ENCODE peak calls at places on chromosomes 16 and 17, in four cellular contexts. T, M, X and I are unnamed samples.

GRCh38 chr17:77375917-77376651 is 235.3 kb downstream of the SEC14L1 start:
- DNase-seq in T (peak), M (peak), X (no peak), I (peak)

GRCh38 chr16:2904922-2905240 is 6.8 kb upstream of the FLYWCH1 start:
- DNase-seq in T (no peak), M (no peak), X (no peak), I (no peak)

GRCh38 chr17:63647065-63647725 is 25.0 kb downstream of the MAP3K3 start:
- DNase-seq in T (no peak), M (peak), X (no peak), I (peak)

GRCh38 chr16:65781363-65781762 is 585.1 kb upstream of the CDH5 start:
- DNase-seq in T (no peak), M (no peak), X (no peak), I (peak)

GRCh38 chr16:87138316-87138715 is 178.9 kb downstream of the C16orf95 start:
- DNase-seq in T (no peak), M (no peak), X (no peak), I (no peak)

GRCh38 chr16:2194852-2195315 is 1.5 kb downstream of the CASKIN1 start:
- DNase-seq in T (peak), M (peak), X (peak), I (peak)

GRCh38 chr16:3023415-3023668 is 400 bp downstream of the HCFC1R1 start:
- DNase-seq in T (no peak), M (peak), X (no peak), I (peak)

GRCh38 chr17:75843577-75844529 is at the start of gene UNC13D:
- DNase-seq in T (peak), M (no peak), X (no peak), I (no peak)

GRCh38 chr17:13114601-13115024 is 96.8 kb upstream of the ELAC2 start:
- DNase-seq in T (peak), M (peak), X (peak), I (peak)

GRCh38 chr16:9775994-9776393 is 406.2 kb downstream of the GRIN2A start:
- DNase-seq in T (no peak), M (no peak), X (no peak), I (no peak)

GRCh38 chr17:62832405-62832804 is 24.3 kb upstream of the MARCHF10 start:
- DNase-seq in T (no peak), M (no peak), X (no peak), I (no peak)

GRCh38 chr17:6463616-6464445 is 19.6 kb downstream of the PIMREG start:
- DNase-seq in T (no peak), M (no peak), X (no peak), I (no peak)

GRCh38 chr17:13600475-13601316 is 1.0 kb downstream of the HS3ST3A1 start:
- DNase-seq in T (peak), M (no peak), X (no peak), I (no peak)

GRCh38 chr16:17768257-17768656 is 297.5 kb upstream of the XYLT1 start:
- DNase-seq in T (no peak), M (peak), X (no peak), I (peak)

GRCh38 chr16:35440875-35441274 is 1981.5 kb downstream of the TP53TG3F start:
- DNase-seq in T (no peak), M (no peak), X (no peak), I (no peak)

GRCh38 chr17:13031718-13032350 is 14.0 kb upstream of the ELAC2 start:
- DNase-seq in T (peak), M (peak), X (peak), I (peak)

GRCh38 chr17:21014498-21014897 is 28.3 kb downstream of the USP22 start:
- DNase-seq in T (no peak), M (no peak), X (no peak), I (no peak)

GRCh38 chr16:73082608-73083007 is 34.7 kb upstream of the ZFHX3 start:
- DNase-seq in T (no peak), M (peak), X (peak), I (peak)

GRCh38 chr16:389317-389716 is 7.5 kb upstream of the PGAP6 start:
- DNase-seq in T (no peak), M (no peak), X (no peak), I (no peak)

GRCh38 chr16:67645397-67646121 is 615 bp downstream of the CARMIL2 start:
- DNase-seq in T (no peak), M (no peak), X (no peak), I (no peak)

GRCh38 chr17:68460096-68460495 is 2.8 kb upstream of the WIPI1 start:
- DNase-seq in T (no peak), M (no peak), X (no peak), I (no peak)

GRCh38 chr16:23952128-23953041 is 116.6 kb downstream of the PRKCB start:
- DNase-seq in T (no peak), M (no peak), X (no peak), I (no peak)

GRCh38 chr16:27772093-27772820 is 222.3 kb downstream of the KATNIP start:
- DNase-seq in T (no peak), M (no peak), X (no peak), I (no peak)

GRCh38 chr17:61466246-61466645 is 14.0 kb downstream of the TBX4 start:
- DNase-seq in T (no peak), M (no peak), X (no peak), I (no peak)

GRCh38 chr17:29238133-29238850 is 8.4 kb upstream of the CRYBA1 start:
- DNase-seq in T (no peak), M (peak), X (no peak), I (peak)

GRCh38 chr16:61923629-61924028 is 112.6 kb downstream of the CDH8 start:
- DNase-seq in T (no peak), M (no peak), X (no peak), I (no peak)

GRCh38 chr16:80280557-80280956 is 260.2 kb upstream of the DYNLRB2 start:
- DNase-seq in T (no peak), M (no peak), X (no peak), I (no peak)

GRCh38 chr17:39194089-39194984 is 3.1 kb downstream of the CACNB1 start:
- DNase-seq in T (peak), M (peak), X (peak), I (peak)

GRCh38 chr17:18225562-18226283 is at the start of gene LLGL1:
- DNase-seq in T (no peak), M (no peak), X (no peak), I (no peak)

GRCh38 chr17:30117548-30118155 is 1.0 kb downstream of the NSRP1 start:
- DNase-seq in T (no peak), M (peak), X (no peak), I (peak)

GRCh38 chr16:50025544-50025931 is 513 bp downstream of the CNEP1R1 start:
- DNase-seq in T (no peak), M (no peak), X (no peak), I (peak)

GRCh38 chr17:35069311-35069710 is 5.8 kb upstream of the RFFL start:
- DNase-seq in T (no peak), M (peak), X (no peak), I (peak)

GRCh38 chr17:18025596-18026407 is 13.2 kb downstream of the ATPAF2 start:
- DNase-seq in T (no peak), M (peak), X (no peak), I (peak)

GRCh38 chr16:56294599-56294998 is 103.3 kb downstream of the GNAO1 start:
- DNase-seq in T (no peak), M (peak), X (no peak), I (peak)

GRCh38 chr17:55394357-55395021 is 27.1 kb downstream of the MMD start:
- DNase-seq in T (no peak), M (no peak), X (no peak), I (no peak)

GRCh38 chr16:17228048-17228707 is 242.6 kb downstream of the XYLT1 start:
- DNase-seq in T (peak), M (no peak), X (peak), I (no peak)

GRCh38 chr16:87318158-87318644 is 1.0 kb upstream of the C16orf95 start:
- DNase-seq in T (no peak), M (no peak), X (no peak), I (no peak)

DNA sequence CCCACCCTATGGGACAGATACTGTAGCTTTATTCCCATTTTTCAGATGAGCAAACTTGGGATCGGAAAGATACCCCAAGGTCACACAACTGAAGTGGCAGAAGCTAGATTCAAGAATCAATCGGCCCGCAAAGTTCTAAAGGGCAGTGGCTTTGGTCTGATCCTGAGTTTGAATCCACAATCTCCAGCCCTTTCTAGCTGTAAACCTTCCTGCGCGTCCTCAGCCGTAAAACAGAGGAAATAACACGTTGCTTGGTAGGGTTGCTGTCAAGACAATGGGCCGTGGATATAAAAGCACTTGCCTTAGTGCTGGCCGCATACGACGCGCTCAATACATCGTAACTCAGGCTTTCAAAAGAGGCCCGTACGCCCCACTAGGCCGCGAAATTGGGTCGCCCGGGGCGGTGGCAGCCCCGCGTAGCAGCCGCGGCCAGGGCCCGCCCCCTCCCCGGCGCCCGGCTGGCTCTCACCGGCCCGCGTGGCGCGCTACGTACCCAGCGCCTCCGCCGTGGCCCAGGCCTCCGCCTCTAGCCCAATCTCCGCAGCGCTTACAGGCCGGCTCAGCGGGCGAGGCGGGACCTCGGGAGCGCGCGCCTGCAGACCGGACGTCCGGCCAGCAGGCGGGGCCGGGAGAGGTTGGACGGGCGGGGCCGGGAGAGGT is at the start of gene DCAKD:
- DNase-seq in T (peak), M (peak), X (peak), I (peak)
- TF ChIP-seq CTCF in T (no peak), M (no peak), X (no peak), I (no peak)

DNA sequence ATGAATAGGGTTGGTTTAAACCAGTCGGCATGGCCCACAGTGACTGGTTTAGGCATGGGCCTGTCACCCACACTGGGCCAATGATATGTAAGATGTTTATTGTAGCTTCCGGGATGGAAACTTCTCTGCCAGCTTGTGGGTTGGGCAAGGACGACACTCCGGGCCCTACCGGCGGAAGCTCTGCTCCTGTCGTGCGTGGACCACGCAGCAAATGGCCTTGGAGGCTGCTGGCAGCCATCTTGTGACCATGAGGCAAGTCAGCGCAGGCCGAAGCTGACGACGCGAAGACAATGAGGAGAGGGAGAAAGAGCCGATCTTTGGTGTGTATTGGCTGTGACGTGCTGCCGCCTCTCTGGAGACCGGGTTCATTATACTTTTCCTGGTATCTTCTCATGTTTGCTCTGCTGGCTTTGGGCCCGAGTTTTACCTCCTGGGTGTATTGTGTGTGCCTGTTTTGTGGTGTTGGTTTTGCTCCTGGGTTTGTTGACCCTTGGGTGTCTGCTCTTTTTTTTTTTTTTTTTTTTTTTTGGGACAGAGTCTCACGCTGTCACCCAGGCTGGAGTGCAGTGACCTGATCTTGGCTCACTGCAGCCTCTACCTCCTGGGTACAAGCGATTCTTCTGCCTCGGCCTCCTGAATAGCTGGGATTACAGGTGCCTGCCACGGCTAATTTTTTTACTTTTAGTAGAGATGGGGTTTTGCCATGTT is 15.4 kb downstream of the SLC25A10 start:
- DNase-seq in T (no peak), M (no peak), X (no peak), I (no peak)
- H3K4me3 ChIP-seq in T (no peak), M (no peak), X (no peak), I (no peak)

DNA sequence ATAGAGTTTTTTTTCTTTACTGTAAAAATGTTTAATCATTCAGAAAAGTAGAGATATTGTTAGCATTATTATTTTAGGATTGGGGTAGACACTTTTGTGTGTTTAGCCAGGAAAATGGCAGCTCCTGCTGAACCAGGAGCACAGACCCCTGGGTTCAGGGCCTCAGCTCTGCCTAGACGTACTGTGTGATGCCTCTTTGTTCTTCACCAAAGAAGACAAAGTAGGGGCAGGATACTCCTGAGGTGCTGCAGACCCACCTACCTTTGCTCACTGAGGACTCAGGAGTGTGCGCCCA is 105.0 kb downstream of the MRM1 start:
- DNase-seq in T (no peak), M (no peak), X (no peak), I (no peak)
- TF ChIP-seq CTCF in T (no peak), M (no peak), X (no peak), I (no peak)

DNA sequence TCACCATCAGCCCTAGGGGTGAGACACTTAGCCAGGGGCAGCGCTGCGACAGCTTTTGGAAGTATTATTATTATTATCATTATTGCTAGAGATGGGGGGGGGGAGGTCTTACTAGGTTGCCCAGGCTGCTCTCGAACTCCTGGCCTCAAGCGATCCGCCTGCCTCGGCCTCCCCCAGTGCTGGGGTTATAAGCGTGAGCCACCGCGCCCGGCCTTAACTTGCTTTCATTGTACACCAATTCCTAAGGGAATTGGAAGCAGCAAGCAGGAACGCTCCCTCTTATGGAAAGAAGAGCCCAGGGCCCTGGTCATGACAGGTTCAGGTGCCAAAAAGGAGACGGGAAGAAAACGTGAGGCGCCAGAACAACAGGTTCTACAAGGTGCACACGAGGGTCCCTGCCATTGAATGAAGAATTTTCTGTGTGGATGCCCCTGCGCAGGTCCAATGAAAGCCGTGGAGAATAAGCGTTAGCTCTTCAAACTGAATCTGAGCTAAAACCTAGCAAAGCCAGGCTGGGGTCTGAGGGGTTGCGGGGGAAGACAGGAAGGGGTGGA is 522 bp upstream of the RPL38 start:
- DNase-seq in T (peak), M (no peak), X (no peak), I (no peak)
- H3K4me3 ChIP-seq in T (peak), M (peak), X (peak), I (peak)

DNA sequence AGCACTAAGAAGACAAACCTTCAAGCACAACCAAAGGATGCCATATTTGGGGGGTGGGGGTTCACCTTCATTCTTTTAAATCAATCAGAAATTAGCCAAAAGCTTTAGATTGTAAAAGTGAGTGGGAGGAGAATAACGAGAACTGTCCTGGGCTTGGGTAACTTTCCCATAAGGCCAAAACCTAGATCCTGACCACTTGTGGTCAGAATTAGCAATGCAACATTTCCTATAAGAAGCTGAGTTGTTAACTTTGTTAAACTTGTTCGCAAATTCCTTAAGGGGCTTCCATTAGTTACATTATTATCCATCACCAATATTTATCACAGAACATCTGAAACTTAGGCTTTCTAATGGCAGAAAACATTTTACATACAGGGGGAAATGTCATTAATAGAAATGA is 25.1 kb downstream of the STAT5B start:
- DNase-seq in T (no peak), M (peak), X (peak), I (peak)
- TF ChIP-seq CTCF in T (peak), M (peak), X (peak), I (peak)

DNA sequence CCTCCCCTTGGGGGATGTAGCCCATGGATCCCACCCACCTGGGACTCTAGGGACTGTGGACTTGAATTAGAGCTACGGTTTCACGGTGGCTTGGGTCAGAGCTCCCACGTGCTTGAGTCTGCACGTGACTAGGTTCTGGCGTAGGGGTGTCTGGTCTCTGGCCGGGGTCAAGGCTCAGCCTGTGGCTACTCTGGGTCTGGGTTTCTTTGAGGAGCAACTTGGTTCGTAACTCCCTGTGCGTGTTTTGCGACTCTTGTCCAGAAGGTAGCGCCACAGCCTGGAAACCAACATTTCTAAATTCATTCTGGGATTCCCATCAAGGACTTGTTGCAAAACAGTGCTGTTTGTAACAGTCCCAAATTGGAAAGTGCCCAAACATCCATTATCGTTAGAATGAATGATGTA is 462 bp upstream of the GGT6 start:
- DNase-seq in T (no peak), M (peak), X (no peak), I (peak)
- H3K4me3 ChIP-seq in T (no peak), M (no peak), X (no peak), I (no peak)

DNA sequence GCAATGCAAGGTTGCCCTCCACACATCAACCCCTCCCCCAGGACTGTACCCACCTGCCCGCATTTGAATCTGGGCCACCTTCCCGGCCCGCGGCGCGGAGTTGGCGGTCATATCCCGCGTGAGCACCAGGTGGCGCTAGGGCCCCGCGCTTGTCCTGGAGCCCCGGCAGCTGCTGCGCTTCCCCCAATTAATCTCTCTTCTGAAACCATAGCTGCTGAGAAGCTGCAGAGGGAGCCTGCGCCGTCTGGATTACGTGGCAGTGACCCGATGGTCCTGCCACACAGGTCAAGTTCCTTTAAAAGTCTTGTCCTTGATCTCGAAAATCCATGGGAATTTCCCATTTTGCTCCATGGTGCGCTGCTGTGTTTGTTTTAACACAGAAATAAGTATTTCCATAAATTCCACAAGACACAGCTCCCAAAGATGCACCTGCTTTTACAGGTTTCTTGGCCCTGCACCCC is 22.0 kb downstream of the COX4I1 start:
- DNase-seq in T (peak), M (peak), X (peak), I (peak)
- TF ChIP-seq CTCF in T (peak), M (peak), X (peak), I (peak)

GRCh38 chr16:47712276-47713224 is 251.4 kb downstream of the PHKB start:
- DNase-seq in T (peak), M (no peak), X (no peak), I (no peak)

GRCh38 chr16:47716571-47716970 is 255.4 kb downstream of the PHKB start:
- DNase-seq in T (no peak), M (no peak), X (no peak), I (peak)

GRCh38 chr16:47715442-47716054 is 254.4 kb downstream of the PHKB start:
- DNase-seq in T (no peak), M (no peak), X (no peak), I (no peak)

GRCh38 chr16:47711809-47712208 is 250.7 kb downstream of the PHKB start:
- DNase-seq in T (no peak), M (no peak), X (no peak), I (no peak)

DNA sequence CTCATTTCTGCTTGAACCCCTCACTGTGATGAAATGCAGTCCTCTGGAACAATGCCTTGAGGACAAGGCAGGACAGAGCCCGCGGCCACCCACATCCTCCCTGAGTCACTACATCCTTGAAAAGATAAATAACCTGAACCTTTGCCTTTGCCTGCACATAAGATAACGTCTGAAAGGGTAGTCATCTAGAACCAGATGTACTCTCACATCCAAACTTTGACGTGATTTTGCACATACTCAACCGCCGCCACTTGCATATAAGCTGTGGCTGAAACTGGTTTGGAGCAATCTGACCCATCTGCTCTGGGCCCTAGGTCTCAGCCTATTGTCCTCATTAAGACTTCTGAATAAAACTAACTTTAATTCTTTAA is 252.1 kb downstream of the PHKB start:
- DNase-seq in T (peak), M (peak), X (peak), I (peak)
- H3K4me3 ChIP-seq in T (no peak), M (no peak), X (no peak), I (no peak)

GRCh38 chr17:73826181-73826871 is 182.1 kb upstream of the SDK2 start:
- DNase-seq in T (no peak), M (no peak), X (no peak), I (no peak)
- TF ChIP-seq CTCF in T (no peak), M (no peak), X (no peak), I (no peak)